ENCODE peak calls at places on chromosomes 5 and 9, in four cellular contexts. One of them, this sample, is unnamed.

GRCh38 chr5:3564827-3565560 is 30.6 kb upstream of the IRX1 start:
- DNase-seq in sigmoid colon: no peak
- DNase-seq in K562: no peak
- DNase-seq in HepG2: no peak
- DNase-seq in this sample: no peak

GRCh38 chr9:89731262-89731980 is 126.6 kb downstream of the GADD45G start:
- DNase-seq in sigmoid colon: no peak
- DNase-seq in K562: no peak
- DNase-seq in HepG2: no peak
- DNase-seq in this sample: no peak

GRCh38 chr5:168364738-168365550 is 73.5 kb downstream of the WWC1 start:
- DNase-seq in sigmoid colon: no peak
- DNase-seq in K562: no peak
- DNase-seq in HepG2: peak
- DNase-seq in this sample: no peak

GRCh38 chr5:61563401-61563800 is 231.3 kb downstream of the ZSWIM6 start:
- DNase-seq in sigmoid colon: no peak
- DNase-seq in K562: no peak
- DNase-seq in HepG2: no peak
- DNase-seq in this sample: no peak

GRCh38 chr5:178209334-178210072 is 5.2 kb downstream of the HNRNPAB start:
- DNase-seq in sigmoid colon: peak
- DNase-seq in K562: no peak
- DNase-seq in HepG2: no peak
- DNase-seq in this sample: no peak

GRCh38 chr5:136769900-136770684 is 404.7 kb upstream of the TRPC7 start:
- DNase-seq in sigmoid colon: peak
- DNase-seq in K562: peak
- DNase-seq in HepG2: peak
- DNase-seq in this sample: no peak

GRCh38 chr9:110592075-110592830 is 12.7 kb upstream of the SVEP1 start:
- DNase-seq in sigmoid colon: no peak
- DNase-seq in K562: no peak
- DNase-seq in HepG2: no peak
- DNase-seq in this sample: no peak

GRCh38 chr5:83124593-83124992 is 47.2 kb downstream of the XRCC4 start:
- DNase-seq in sigmoid colon: no peak
- DNase-seq in K562: no peak
- DNase-seq in HepG2: peak
- DNase-seq in this sample: no peak

GRCh38 chr5:68762201-68762600 is 331.6 kb upstream of the SLC30A5 start:
- DNase-seq in sigmoid colon: no peak
- DNase-seq in K562: no peak
- DNase-seq in HepG2: no peak
- DNase-seq in this sample: no peak

GRCh38 chr5:95471922-95472321 is 80.8 kb downstream of the FAM81B start:
- DNase-seq in sigmoid colon: no peak
- DNase-seq in K562: no peak
- DNase-seq in HepG2: no peak
- DNase-seq in this sample: no peak

GRCh38 chr5:54807421-54807820 is 178.0 kb downstream of the ESM1 start:
- DNase-seq in sigmoid colon: no peak
- DNase-seq in K562: no peak
- DNase-seq in HepG2: no peak
- DNase-seq in this sample: no peak

GRCh38 chr9:101311759-101312420 is 72.9 kb downstream of the BAAT start:
- DNase-seq in sigmoid colon: no peak
- DNase-seq in K562: peak
- DNase-seq in HepG2: peak
- DNase-seq in this sample: no peak

GRCh38 chr5:174327317-174327864 is 281.9 kb downstream of the NSG2 start:
- DNase-seq in sigmoid colon: no peak
- DNase-seq in K562: peak
- DNase-seq in HepG2: peak
- DNase-seq in this sample: peak

GRCh38 chr9:88396836-88397577 is 8.8 kb downstream of the SPIN1 start:
- DNase-seq in sigmoid colon: no peak
- DNase-seq in K562: no peak
- DNase-seq in HepG2: no peak
- DNase-seq in this sample: no peak

GRCh38 chr9:114898741-114899140 is 31.6 kb downstream of the TNFSF8 start:
- DNase-seq in sigmoid colon: no peak
- DNase-seq in K562: no peak
- DNase-seq in HepG2: no peak
- DNase-seq in this sample: no peak

GRCh38 chr5:116876240-116876840 is 301.7 kb upstream of the SEMA6A start:
- DNase-seq in sigmoid colon: no peak
- DNase-seq in K562: no peak
- DNase-seq in HepG2: no peak
- DNase-seq in this sample: no peak

GRCh38 chr9:81632599-81632998 is 56.7 kb downstream of the TLE1 start:
- DNase-seq in sigmoid colon: no peak
- DNase-seq in K562: no peak
- DNase-seq in HepG2: no peak
- DNase-seq in this sample: no peak

GRCh38 chr9:35549466-35549865 is 55.6 kb upstream of the TESK1 start:
- DNase-seq in sigmoid colon: no peak
- DNase-seq in K562: no peak
- DNase-seq in HepG2: no peak
- DNase-seq in this sample: no peak

GRCh38 chr5:141040093-141040762 is 10.9 kb upstream of the PCDHB1 start:
- DNase-seq in sigmoid colon: no peak
- DNase-seq in K562: no peak
- DNase-seq in HepG2: no peak
- DNase-seq in this sample: peak

GRCh38 chr5:170450041-170450660 is 53.7 kb upstream of the KCNIP1 start:
- DNase-seq in sigmoid colon: no peak
- DNase-seq in K562: no peak
- DNase-seq in HepG2: no peak
- DNase-seq in this sample: no peak

GRCh38 chr5:133289686-133290367 is 238.0 kb downstream of the HSPA4 start:
- DNase-seq in sigmoid colon: no peak
- DNase-seq in K562: no peak
- DNase-seq in HepG2: no peak
- DNase-seq in this sample: no peak

GRCh38 chr5:72179816-72180440 is 72.7 kb downstream of the MAP1B start:
- DNase-seq in sigmoid colon: no peak
- DNase-seq in K562: no peak
- DNase-seq in HepG2: no peak
- DNase-seq in this sample: no peak

GRCh38 chr5:72183231-72183630 is 76.0 kb downstream of the MAP1B start:
- DNase-seq in sigmoid colon: no peak
- DNase-seq in K562: no peak
- DNase-seq in HepG2: no peak
- DNase-seq in this sample: no peak

GRCh38 chr5:72180925-72181324 is 73.7 kb downstream of the MAP1B start:
- DNase-seq in sigmoid colon: no peak
- DNase-seq in K562: no peak
- DNase-seq in HepG2: no peak
- DNase-seq in this sample: no peak

GRCh38 chr5:72177538-72177937 is 70.3 kb downstream of the MAP1B start:
- DNase-seq in sigmoid colon: no peak
- DNase-seq in K562: no peak
- DNase-seq in HepG2: no peak
- DNase-seq in this sample: no peak

DNA sequence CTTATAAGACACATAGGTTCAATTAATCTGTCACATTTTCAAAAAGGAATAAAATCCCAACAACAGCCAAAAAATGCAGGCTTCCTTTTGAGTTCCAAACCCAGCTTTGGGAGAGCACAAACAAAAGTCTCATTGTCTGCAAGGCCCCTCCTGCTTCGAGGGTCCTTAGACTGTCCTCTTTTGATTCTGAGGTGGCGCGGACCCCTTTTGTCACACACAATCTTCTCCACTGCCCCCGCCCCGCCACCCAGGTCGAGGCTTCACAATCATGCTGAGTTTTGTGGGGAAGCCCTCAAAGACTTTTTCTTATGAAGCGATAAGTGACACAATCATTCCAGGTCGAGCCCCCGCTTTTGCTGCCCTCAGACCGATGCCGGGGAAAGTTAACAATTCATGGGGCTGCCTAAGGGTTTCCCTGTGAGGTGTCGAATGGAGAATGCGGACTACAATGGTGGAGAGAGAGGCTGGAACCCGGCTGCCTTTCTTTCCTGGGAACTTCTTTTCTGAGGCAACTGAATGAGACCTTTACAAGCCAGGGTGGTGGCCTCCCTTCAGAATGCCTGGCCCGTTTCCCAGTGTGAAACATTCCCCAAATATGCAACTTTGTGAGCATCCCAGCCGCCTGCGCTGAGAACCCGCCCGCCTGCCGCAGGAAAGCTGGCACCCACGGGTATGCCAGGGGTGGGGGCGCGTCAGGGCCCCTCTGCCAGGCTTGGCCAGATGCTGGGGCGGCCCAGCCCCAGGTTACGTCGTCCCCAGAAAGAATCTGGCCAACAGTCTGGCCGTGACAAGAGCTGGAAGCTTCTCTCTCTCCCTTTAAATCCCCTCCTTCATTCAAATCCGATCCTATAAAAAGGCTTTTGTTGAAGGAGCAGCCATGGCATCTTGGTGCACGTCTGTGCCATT is 71.9 kb downstream of the MAP1B start:
- DNase-seq in sigmoid colon: peak
- DNase-seq in K562: no peak
- DNase-seq in HepG2: no peak
- DNase-seq in this sample: no peak
- TF ChIP-seq EP300 in sigmoid colon: no peak
- TF ChIP-seq EP300 in K562: no peak
- TF ChIP-seq EP300 in HepG2: no peak
- TF ChIP-seq EP300 in this sample: no peak

GRCh38 chr9:98229090-98229395 is 26.4 kb downstream of the TBC1D2 start:
- DNase-seq in sigmoid colon: no peak
- DNase-seq in K562: no peak
- DNase-seq in HepG2: no peak
- DNase-seq in this sample: no peak

GRCh38 chr9:98228392-98229089 is 26.9 kb downstream of the TBC1D2 start:
- DNase-seq in sigmoid colon: peak
- DNase-seq in K562: no peak
- DNase-seq in HepG2: peak
- DNase-seq in this sample: no peak

GRCh38 chr9:98230789-98231188 is 24.7 kb downstream of the TBC1D2 start:
- DNase-seq in sigmoid colon: no peak
- DNase-seq in K562: no peak
- DNase-seq in HepG2: no peak
- DNase-seq in this sample: no peak

GRCh38 chr9:98230354-98230753 is 25.1 kb downstream of the TBC1D2 start:
- DNase-seq in sigmoid colon: peak
- DNase-seq in K562: no peak
- DNase-seq in HepG2: no peak
- DNase-seq in this sample: no peak

GRCh38 chr9:98229620-98230019 is 25.8 kb downstream of the TBC1D2 start:
- DNase-seq in sigmoid colon: peak
- DNase-seq in K562: no peak
- DNase-seq in HepG2: no peak
- DNase-seq in this sample: no peak
- H3K27ac ChIP-seq in sigmoid colon: no peak
- H3K27ac ChIP-seq in K562: no peak
- H3K27ac ChIP-seq in HepG2: peak
- H3K27ac ChIP-seq in this sample: no peak

GRCh38 chr5:59506285-59506877 is 387.1 kb downstream of the PDE4D start:
- DNase-seq in sigmoid colon: no peak
- DNase-seq in K562: no peak
- DNase-seq in HepG2: peak
- DNase-seq in this sample: no peak

GRCh38 chr5:59500014-59500413 is 393.5 kb downstream of the PDE4D start:
- DNase-seq in sigmoid colon: no peak
- DNase-seq in K562: no peak
- DNase-seq in HepG2: no peak
- DNase-seq in this sample: no peak

GRCh38 chr5:59503223-59503622 is 390.3 kb downstream of the PDE4D start:
- DNase-seq in sigmoid colon: no peak
- DNase-seq in K562: no peak
- DNase-seq in HepG2: no peak
- DNase-seq in this sample: no peak
- TF ChIP-seq EP300 in sigmoid colon: no peak
- TF ChIP-seq EP300 in K562: no peak
- TF ChIP-seq EP300 in HepG2: no peak
- TF ChIP-seq EP300 in this sample: no peak

DNA sequence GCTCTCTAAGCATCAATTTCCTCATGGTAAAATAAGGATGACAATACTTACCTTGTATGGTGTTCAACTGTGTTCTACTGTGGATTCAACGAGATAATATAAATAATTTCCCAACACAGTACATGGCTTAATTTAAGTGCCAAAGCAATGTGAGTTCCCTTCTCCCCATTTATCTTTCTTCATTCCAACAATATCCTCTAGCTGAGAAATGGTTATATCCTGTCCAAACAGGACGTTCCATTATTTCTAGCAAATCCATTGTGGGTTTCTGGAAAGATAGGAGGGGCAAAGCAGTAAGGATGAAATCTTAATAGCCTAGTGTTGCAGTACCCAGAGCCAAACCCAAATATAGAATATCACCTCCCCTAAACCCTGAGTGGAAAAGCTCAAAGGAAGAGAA is 22.0 kb downstream of the ABCA1 start:
- DNase-seq in sigmoid colon: no peak
- DNase-seq in K562: no peak
- DNase-seq in HepG2: no peak
- DNase-seq in this sample: no peak
- H3K27ac ChIP-seq in sigmoid colon: peak
- H3K27ac ChIP-seq in K562: no peak
- H3K27ac ChIP-seq in HepG2: peak
- H3K27ac ChIP-seq in this sample: no peak

DNA sequence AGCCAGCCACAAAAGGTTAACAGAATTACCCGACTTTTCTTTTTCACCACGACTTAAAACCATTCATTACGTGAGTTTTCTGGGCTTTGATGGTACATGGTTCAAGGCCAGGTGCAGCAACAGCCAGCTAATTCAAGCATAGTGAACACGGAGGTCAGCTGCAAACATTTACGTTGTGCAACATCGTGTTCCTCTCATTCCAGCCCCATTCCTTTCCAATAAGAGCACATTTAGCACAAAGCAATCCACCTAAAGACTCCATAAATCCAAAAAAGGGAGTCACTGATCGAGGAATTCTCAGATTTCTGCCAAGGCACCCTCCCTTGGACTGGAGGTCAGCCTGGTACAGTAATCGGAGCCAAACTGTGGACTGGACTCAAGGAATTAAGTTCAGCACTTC is 14.4 kb downstream of the NREP start:
- DNase-seq in sigmoid colon: no peak
- DNase-seq in K562: no peak
- DNase-seq in HepG2: peak
- DNase-seq in this sample: peak
- TF ChIP-seq EP300 in sigmoid colon: peak
- TF ChIP-seq EP300 in K562: no peak
- TF ChIP-seq EP300 in HepG2: peak
- TF ChIP-seq EP300 in this sample: no peak

DNA sequence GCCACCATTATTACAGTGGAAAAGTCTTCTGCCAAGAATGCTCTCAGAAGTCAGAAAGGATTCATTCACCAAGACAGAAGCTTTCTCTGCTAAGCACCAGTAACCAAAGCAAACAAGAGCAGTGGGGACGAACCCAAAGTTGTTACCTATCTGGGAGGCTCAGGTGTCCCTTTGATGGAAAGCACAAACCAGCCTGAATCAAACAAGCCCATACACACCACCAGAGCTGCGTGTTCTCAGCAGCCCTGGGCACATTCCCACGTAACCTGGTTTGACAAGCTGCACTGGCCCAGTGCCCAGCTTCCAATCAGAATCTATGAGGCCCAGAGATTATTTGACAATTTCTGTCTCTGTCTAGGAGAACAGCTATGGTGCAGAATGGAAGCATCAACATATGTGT is 252.6 kb downstream of the ACTL7B start:
- DNase-seq in sigmoid colon: no peak
- DNase-seq in K562: no peak
- DNase-seq in HepG2: no peak
- DNase-seq in this sample: no peak
- H3K27ac ChIP-seq in sigmoid colon: no peak
- H3K27ac ChIP-seq in K562: no peak
- H3K27ac ChIP-seq in HepG2: no peak
- H3K27ac ChIP-seq in this sample: no peak

This sample was measured in upper lobe of left lung.